ENCODE peak calls at places on chromosome 17, in ten cellular contexts. One of them, this sample, is unnamed.
A peak's percentile ranks its signal among the peaks of the same experiment; 100 is the strongest.

GRCh38 chr17:57788710-57789109 is 43.6 kb upstream of the CCDC182 start:
- DNase-seq in neuronal stem cell: no peak
- DNase-seq in colonic mucosa: no peak
- DNase-seq in fibroblast of lung: no peak
- DNase-seq in GM23248: no peak
- DNase-seq in CD8-positive, alpha-beta T cell: no peak
- DNase-seq in OCI-LY7: no peak
- DNase-seq in AG09309: no peak
- DNase-seq in breast epithelium: no peak
- DNase-seq in tibial artery: no peak
- DNase-seq in this sample: no peak

GRCh38 chr17:73634629-73635028 is 9.6 kb downstream of the SDK2 start:
- DNase-seq in neuronal stem cell: no peak
- DNase-seq in colonic mucosa: no peak
- DNase-seq in fibroblast of lung: no peak
- DNase-seq in GM23248: no peak
- DNase-seq in CD8-positive, alpha-beta T cell: no peak
- DNase-seq in OCI-LY7: no peak
- DNase-seq in AG09309: no peak
- DNase-seq in breast epithelium: no peak
- DNase-seq in tibial artery: no peak
- DNase-seq in this sample: no peak

GRCh38 chr17:55122114-55122513 is 142.6 kb upstream of the HLF start:
- DNase-seq in neuronal stem cell: no peak
- DNase-seq in colonic mucosa: no peak
- DNase-seq in fibroblast of lung: no peak
- DNase-seq in GM23248: no peak
- DNase-seq in CD8-positive, alpha-beta T cell: no peak
- DNase-seq in OCI-LY7: no peak
- DNase-seq in AG09309: no peak
- DNase-seq in breast epithelium: no peak
- DNase-seq in tibial artery: no peak
- DNase-seq in this sample: no peak

GRCh38 chr17:47844814-47845453 is 3.9 kb upstream of the SCRN2 start:
- DNase-seq in neuronal stem cell: no peak
- DNase-seq in colonic mucosa: no peak
- DNase-seq in fibroblast of lung: no peak
- DNase-seq in GM23248: peak; percentile 52
- DNase-seq in CD8-positive, alpha-beta T cell: no peak
- DNase-seq in OCI-LY7: no peak
- DNase-seq in AG09309: no peak
- DNase-seq in breast epithelium: no peak
- DNase-seq in tibial artery: no peak
- DNase-seq in this sample: no peak

GRCh38 chr17:67322039-67322787 is 44.2 kb downstream of the PSMD12 start:
- DNase-seq in neuronal stem cell: peak; percentile 9
- DNase-seq in colonic mucosa: no peak
- DNase-seq in fibroblast of lung: no peak
- DNase-seq in GM23248: no peak
- DNase-seq in CD8-positive, alpha-beta T cell: no peak
- DNase-seq in OCI-LY7: no peak
- DNase-seq in AG09309: no peak
- DNase-seq in breast epithelium: no peak
- DNase-seq in tibial artery: no peak
- DNase-seq in this sample: no peak

GRCh38 chr17:65529761-65530157 is 31.7 kb downstream of the AXIN2 start:
- DNase-seq in neuronal stem cell: no peak
- DNase-seq in colonic mucosa: no peak
- DNase-seq in fibroblast of lung: no peak
- DNase-seq in GM23248: no peak
- DNase-seq in CD8-positive, alpha-beta T cell: no peak
- DNase-seq in OCI-LY7: no peak
- DNase-seq in AG09309: no peak
- DNase-seq in breast epithelium: no peak
- DNase-seq in tibial artery: no peak
- DNase-seq in this sample: no peak

GRCh38 chr17:27573971-27574525 is 56.9 kb upstream of the LGALS9 start:
- DNase-seq in neuronal stem cell: no peak
- DNase-seq in colonic mucosa: no peak
- DNase-seq in fibroblast of lung: peak; percentile 75
- DNase-seq in GM23248: peak; percentile 80
- DNase-seq in CD8-positive, alpha-beta T cell: no peak
- DNase-seq in OCI-LY7: no peak
- DNase-seq in AG09309: no peak
- DNase-seq in breast epithelium: no peak
- DNase-seq in tibial artery: no peak
- DNase-seq in this sample: no peak

GRCh38 chr17:1312261-1312870 is 32.9 kb downstream of the TRARG1 start:
- DNase-seq in neuronal stem cell: peak; percentile 45
- DNase-seq in colonic mucosa: no peak
- DNase-seq in fibroblast of lung: no peak
- DNase-seq in GM23248: no peak
- DNase-seq in CD8-positive, alpha-beta T cell: no peak
- DNase-seq in OCI-LY7: no peak
- DNase-seq in AG09309: no peak
- DNase-seq in breast epithelium: no peak
- DNase-seq in tibial artery: no peak
- DNase-seq in this sample: no peak

GRCh38 chr17:4480929-4481898 is 17.5 kb upstream of the SPNS2 start:
- DNase-seq in neuronal stem cell: no peak
- DNase-seq in colonic mucosa: peak; percentile 90
- DNase-seq in fibroblast of lung: no peak
- DNase-seq in GM23248: no peak
- DNase-seq in CD8-positive, alpha-beta T cell: peak; percentile 45
- DNase-seq in OCI-LY7: peak; percentile 73
- DNase-seq in AG09309: no peak
- DNase-seq in breast epithelium: no peak
- DNase-seq in tibial artery: no peak
- DNase-seq in this sample: no peak

GRCh38 chr17:2400474-2400866 is 390 bp downstream of the MNT start:
- DNase-seq in neuronal stem cell: peak; percentile 72
- DNase-seq in colonic mucosa: peak; percentile 70
- DNase-seq in fibroblast of lung: peak; percentile 47
- DNase-seq in GM23248: peak; percentile 80
- DNase-seq in CD8-positive, alpha-beta T cell: peak; percentile 68
- DNase-seq in OCI-LY7: peak; percentile 79
- DNase-seq in AG09309: no peak
- DNase-seq in breast epithelium: no peak
- DNase-seq in tibial artery: no peak
- DNase-seq in this sample: no peak

GRCh38 chr17:17236295-17237025 is 508 bp downstream of the FLCN start:
- DNase-seq in neuronal stem cell: peak; percentile 18
- DNase-seq in colonic mucosa: peak; percentile 46
- DNase-seq in fibroblast of lung: peak; percentile 47
- DNase-seq in GM23248: peak; percentile 82
- DNase-seq in CD8-positive, alpha-beta T cell: no peak
- DNase-seq in OCI-LY7: no peak
- DNase-seq in AG09309: no peak
- DNase-seq in breast epithelium: no peak
- DNase-seq in tibial artery: no peak
- DNase-seq in this sample: no peak

GRCh38 chr17:42246515-42246914 is 29.7 kb downstream of the STAT5B start:
- DNase-seq in neuronal stem cell: no peak
- DNase-seq in colonic mucosa: no peak
- DNase-seq in fibroblast of lung: peak; percentile 57
- DNase-seq in GM23248: no peak
- DNase-seq in CD8-positive, alpha-beta T cell: no peak
- DNase-seq in OCI-LY7: no peak
- DNase-seq in AG09309: no peak
- DNase-seq in breast epithelium: no peak
- DNase-seq in tibial artery: no peak
- DNase-seq in this sample: no peak

GRCh38 chr17:51610155-51610554 is 349.8 kb downstream of the UTP18 start:
- DNase-seq in neuronal stem cell: no peak
- DNase-seq in colonic mucosa: no peak
- DNase-seq in fibroblast of lung: no peak
- DNase-seq in GM23248: no peak
- DNase-seq in CD8-positive, alpha-beta T cell: no peak
- DNase-seq in OCI-LY7: no peak
- DNase-seq in AG09309: no peak
- DNase-seq in breast epithelium: no peak
- DNase-seq in tibial artery: no peak
- DNase-seq in this sample: no peak

GRCh38 chr17:58630883-58631522 is 60.8 kb downstream of the TEX14 start:
- DNase-seq in neuronal stem cell: peak; percentile 51
- DNase-seq in colonic mucosa: peak; percentile 26
- DNase-seq in fibroblast of lung: no peak
- DNase-seq in GM23248: peak; percentile 77
- DNase-seq in CD8-positive, alpha-beta T cell: no peak
- DNase-seq in OCI-LY7: no peak
- DNase-seq in AG09309: no peak
- DNase-seq in breast epithelium: no peak
- DNase-seq in tibial artery: peak; percentile 28
- DNase-seq in this sample: peak; percentile 39

GRCh38 chr17:12362853-12363252 is 302.8 kb upstream of the MYOCD start:
- DNase-seq in neuronal stem cell: no peak
- DNase-seq in colonic mucosa: no peak
- DNase-seq in fibroblast of lung: no peak
- DNase-seq in GM23248: no peak
- DNase-seq in CD8-positive, alpha-beta T cell: no peak
- DNase-seq in OCI-LY7: no peak
- DNase-seq in AG09309: no peak
- DNase-seq in breast epithelium: no peak
- DNase-seq in tibial artery: no peak
- DNase-seq in this sample: no peak

GRCh38 chr17:8791910-8792270 is 7.3 kb downstream of the MFSD6L start:
- DNase-seq in neuronal stem cell: no peak
- DNase-seq in colonic mucosa: no peak
- DNase-seq in fibroblast of lung: peak; percentile 86
- DNase-seq in GM23248: peak; percentile 82
- DNase-seq in CD8-positive, alpha-beta T cell: no peak
- DNase-seq in OCI-LY7: no peak
- DNase-seq in AG09309: peak; percentile 31
- DNase-seq in breast epithelium: no peak
- DNase-seq in tibial artery: no peak
- DNase-seq in this sample: no peak

GRCh38 chr17:40517286-40517662 is 15.9 kb upstream of the TNS4 start:
- DNase-seq in neuronal stem cell: no peak
- DNase-seq in colonic mucosa: no peak
- DNase-seq in fibroblast of lung: no peak
- DNase-seq in GM23248: no peak
- DNase-seq in CD8-positive, alpha-beta T cell: no peak
- DNase-seq in OCI-LY7: peak; percentile 16
- DNase-seq in AG09309: no peak
- DNase-seq in breast epithelium: peak; percentile 28
- DNase-seq in tibial artery: no peak
- DNase-seq in this sample: no peak

GRCh38 chr17:38745545-38745944 is 2.6 kb downstream of the PCGF2 start:
- DNase-seq in neuronal stem cell: no peak
- DNase-seq in colonic mucosa: peak; percentile 36
- DNase-seq in fibroblast of lung: no peak
- DNase-seq in GM23248: peak; percentile 36
- DNase-seq in CD8-positive, alpha-beta T cell: no peak
- DNase-seq in OCI-LY7: peak; percentile 77
- DNase-seq in AG09309: no peak
- DNase-seq in breast epithelium: no peak
- DNase-seq in tibial artery: no peak
- DNase-seq in this sample: no peak
- H3K4me3 ChIP-seq in neuronal stem cell: no peak overlapping the region
- H3K4me3 ChIP-seq in colonic mucosa: no peak overlapping the region
- H3K4me3 ChIP-seq in fibroblast of lung: peak overlapping the region; percentile 71
- H3K4me3 ChIP-seq in GM23248: no peak overlapping the region
- H3K4me3 ChIP-seq in CD8-positive, alpha-beta T cell: no peak overlapping the region
- H3K4me3 ChIP-seq in OCI-LY7: peak overlapping the region; percentile 79
- H3K4me3 ChIP-seq in AG09309: no peak overlapping the region
- H3K4me3 ChIP-seq in breast epithelium: no peak overlapping the region
- H3K4me3 ChIP-seq in tibial artery: no peak overlapping the region
- H3K4me3 ChIP-seq in this sample: no peak overlapping the region

GRCh38 chr17:35447494-35447893 is 1.1 kb downstream of the SLFN13 start:
- DNase-seq in neuronal stem cell: no peak
- DNase-seq in colonic mucosa: no peak
- DNase-seq in fibroblast of lung: no peak
- DNase-seq in GM23248: no peak
- DNase-seq in CD8-positive, alpha-beta T cell: no peak
- DNase-seq in OCI-LY7: no peak
- DNase-seq in AG09309: no peak
- DNase-seq in breast epithelium: no peak
- DNase-seq in tibial artery: no peak
- DNase-seq in this sample: no peak
- H3K4me3 ChIP-seq in neuronal stem cell: no peak overlapping the region
- H3K4me3 ChIP-seq in colonic mucosa: peak overlapping the region; percentile 49
- H3K4me3 ChIP-seq in fibroblast of lung: no peak overlapping the region
- H3K4me3 ChIP-seq in GM23248: no peak overlapping the region
- H3K4me3 ChIP-seq in CD8-positive, alpha-beta T cell: no peak overlapping the region
- H3K4me3 ChIP-seq in OCI-LY7: no peak overlapping the region
- H3K4me3 ChIP-seq in AG09309: no peak overlapping the region
- H3K4me3 ChIP-seq in breast epithelium: peak overlapping the region; percentile 74
- H3K4me3 ChIP-seq in tibial artery: no peak overlapping the region
- H3K4me3 ChIP-seq in this sample: no peak overlapping the region

DNA sequence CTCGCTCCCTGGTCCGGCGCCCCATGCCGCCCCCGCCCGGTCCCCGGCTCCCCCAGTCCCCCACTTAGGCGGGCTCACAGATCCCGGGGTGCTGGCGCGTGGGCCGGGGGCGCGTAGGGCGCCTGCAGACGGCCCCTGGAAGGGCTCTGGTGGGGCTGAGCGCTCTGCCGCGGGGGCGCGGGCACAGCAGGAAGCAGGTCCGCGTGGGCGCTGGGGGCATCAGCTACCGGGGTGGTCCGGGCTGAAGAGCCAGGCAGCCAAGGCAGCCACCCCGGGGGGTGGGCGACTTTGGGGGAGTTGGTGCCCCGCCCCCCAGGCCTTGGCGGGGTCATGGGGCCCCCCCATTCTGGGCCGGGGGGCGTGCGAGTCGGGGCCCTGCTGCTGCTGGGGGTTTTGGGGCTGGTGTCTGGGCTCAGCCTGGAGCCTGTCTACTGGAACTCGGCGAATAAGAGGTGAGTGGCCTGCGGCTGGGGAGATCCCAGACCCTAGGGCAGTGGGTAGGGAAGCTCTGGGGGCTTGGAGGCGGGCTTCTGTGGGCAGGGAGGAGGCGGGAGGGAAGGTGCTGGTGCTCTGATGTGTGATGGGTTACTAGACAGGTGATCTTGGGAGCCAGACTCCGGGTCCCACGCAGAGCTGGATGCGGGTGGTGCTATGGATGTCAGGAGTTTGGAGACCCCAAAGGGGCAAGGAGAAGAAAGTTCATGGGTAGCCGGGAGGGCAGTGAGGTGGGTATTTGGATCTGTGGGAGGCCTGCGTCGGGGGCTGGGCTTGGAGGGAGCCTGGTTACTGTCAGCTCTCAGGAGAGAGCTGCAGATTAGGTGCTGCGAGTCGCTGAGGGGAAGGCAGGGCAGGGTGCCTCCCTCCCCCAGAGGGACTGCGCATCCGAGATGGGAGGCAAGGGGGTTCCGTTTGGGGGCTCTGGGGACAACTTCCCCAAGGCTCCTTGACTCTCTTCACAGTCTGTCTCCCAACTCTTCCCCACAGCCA is 560 bp downstream of the EFNB3 start:
- DNase-seq in neuronal stem cell: no peak
- DNase-seq in colonic mucosa: no peak
- DNase-seq in fibroblast of lung: no peak
- DNase-seq in GM23248: no peak
- DNase-seq in CD8-positive, alpha-beta T cell: no peak
- DNase-seq in OCI-LY7: no peak
- DNase-seq in AG09309: no peak
- DNase-seq in breast epithelium: no peak
- DNase-seq in tibial artery: no peak
- DNase-seq in this sample: no peak
- H3K4me3 ChIP-seq in neuronal stem cell: peak overlapping the region; percentile 85
- H3K4me3 ChIP-seq in colonic mucosa: peak overlapping the region; percentile 25
- H3K4me3 ChIP-seq in fibroblast of lung: peak overlapping the region; percentile 63
- H3K4me3 ChIP-seq in GM23248: peak overlapping the region; percentile 77
- H3K4me3 ChIP-seq in CD8-positive, alpha-beta T cell: peak overlapping the region; percentile 33
- H3K4me3 ChIP-seq in OCI-LY7: no peak overlapping the region
- H3K4me3 ChIP-seq in AG09309: peak overlapping the region; percentile 55
- H3K4me3 ChIP-seq in breast epithelium: peak overlapping the region; percentile 71
- H3K4me3 ChIP-seq in tibial artery: peak overlapping the region; percentile 36
- H3K4me3 ChIP-seq in this sample: peak overlapping the region; percentile 54

GRCh38 chr17:43369986-43370385 is 28.8 kb upstream of the ARL4D start:
- DNase-seq in neuronal stem cell: no peak
- DNase-seq in colonic mucosa: no peak
- DNase-seq in fibroblast of lung: no peak
- DNase-seq in GM23248: no peak
- DNase-seq in CD8-positive, alpha-beta T cell: no peak
- DNase-seq in OCI-LY7: no peak
- DNase-seq in AG09309: no peak
- DNase-seq in breast epithelium: no peak
- DNase-seq in tibial artery: no peak
- DNase-seq in this sample: no peak
- H3K4me3 ChIP-seq in neuronal stem cell: no peak overlapping the region
- H3K4me3 ChIP-seq in colonic mucosa: no peak overlapping the region
- H3K4me3 ChIP-seq in fibroblast of lung: no peak overlapping the region
- H3K4me3 ChIP-seq in GM23248: peak overlapping the region; percentile 68
- H3K4me3 ChIP-seq in CD8-positive, alpha-beta T cell: peak overlapping the region; percentile 73
- H3K4me3 ChIP-seq in OCI-LY7: no peak overlapping the region
- H3K4me3 ChIP-seq in AG09309: no peak overlapping the region
- H3K4me3 ChIP-seq in breast epithelium: no peak overlapping the region
- H3K4me3 ChIP-seq in tibial artery: no peak overlapping the region
- H3K4me3 ChIP-seq in this sample: peak overlapping the region; percentile 66